ENCODE peak calls at places on chromosomes 11 and 22, in five cellular contexts. V is hepatocyte, G is IMR-90, I is neural progenitor cell, F is neural crest cell. O is an unnamed sample.

GRCh38 chr11:37502202-37502601 is 904.2 kb upstream of the RAG2 start:
- DNase-seq in I (no peak), G (peak), F (no peak), V (no peak), O (no peak)

GRCh38 chr11:17607083-17607429 is 60.0 kb downstream of the OTOG start:
- DNase-seq in G (no peak), F (no peak), I (no peak), V (no peak), O (no peak)

GRCh38 chr11:2517386-2518064 is 72.7 kb downstream of the KCNQ1 start:
- DNase-seq in G (no peak), F (no peak), I (peak), V (no peak), O (peak)

GRCh38 chr11:113202431-113202830 is 112.0 kb upstream of the TTC12 start:
- DNase-seq in V (no peak), G (no peak), I (no peak), F (no peak), O (no peak)

GRCh38 chr22:24247011-24247507 is 2.2 kb upstream of the GGT5 start:
- DNase-seq in I (no peak), V (no peak), G (peak), F (no peak), O (no peak)

GRCh38 chr22:20298803-20299735 is 20.8 kb downstream of the DGCR6L start:
- DNase-seq in V (peak), I (peak), F (peak), G (peak), O (peak)

GRCh38 chr11:101034076-101034475 is 95.5 kb downstream of the PGR start:
- DNase-seq in F (no peak), I (peak), V (no peak), G (no peak), O (no peak)

GRCh38 chr11:8720868-8721739 is 38.5 kb downstream of the RPL27A start:
- DNase-seq in G (no peak), I (peak), F (no peak), V (peak), O (no peak)

GRCh38 chr22:20523118-20523983 is 15.9 kb downstream of the MED15 start:
- DNase-seq in F (no peak), I (no peak), G (peak), V (no peak), O (no peak)

GRCh38 chr22:28375761-28376534 is 303.7 kb downstream of the TTC28 start:
- DNase-seq in G (peak), V (no peak), F (no peak), I (no peak), O (no peak)

GRCh38 chr11:64763804-64764611 is 4.2 kb upstream of the PYGM start:
- DNase-seq in G (no peak), F (no peak), V (no peak), I (peak), O (peak)

GRCh38 chr11:47124675-47125074 is 52.0 kb downstream of the ARFGAP2 start:
- DNase-seq in G (no peak), V (no peak), I (no peak), F (no peak), O (no peak)

GRCh38 chr22:20959578-20960461 is 7.2 kb upstream of the AIFM3 start:
- DNase-seq in F (no peak), I (no peak), G (no peak), V (no peak), O (no peak)

GRCh38 chr22:26215766-26216165 is 46.5 kb downstream of the SEZ6L start:
- DNase-seq in F (no peak), I (no peak), G (no peak), V (no peak), O (no peak)

GRCh38 chr11:57645716-57646085 is 4.0 kb downstream of the YPEL4 start:
- DNase-seq in V (no peak), I (no peak), G (no peak), F (no peak), O (no peak)

GRCh38 chr22:39457546-39458442 is 982 bp downstream of the MGAT3 start:
- DNase-seq in V (no peak), F (no peak), I (peak), G (no peak), O (no peak)

GRCh38 chr22:39175127-39176066 is 22.9 kb upstream of the CBX7 start:
- DNase-seq in G (no peak), I (no peak), V (no peak), F (no peak), O (no peak)

GRCh38 chr11:30326911-30327310 is 4.0 kb downstream of the ARL14EP start:
- DNase-seq in G (no peak), F (no peak), I (no peak), V (no peak), O (no peak)

GRCh38 chr11:63892233-63892632 is 24.7 kb downstream of the RCOR2 start:
- DNase-seq in F (no peak), I (peak), V (peak), G (peak), O (no peak)

GRCh38 chr11:10982695-10983492 is 125.0 kb upstream of the ZBED5 start:
- DNase-seq in I (no peak), V (no peak), F (no peak), G (no peak), O (no peak)

GRCh38 chr11:128501008-128501407 is 86.3 kb downstream of the ETS1 start:
- DNase-seq in G (no peak), V (no peak), I (no peak), F (no peak), O (no peak)

GRCh38 chr11:47201015-47201414 is 13.8 kb upstream of the DDB2 start:
- DNase-seq in V (no peak), I (no peak), G (no peak), F (no peak), O (no peak)

GRCh38 chr11:67351275-67352005 is 1.9 kb downstream of the POLD4 start:
- DNase-seq in I (peak), V (peak), F (peak), G (peak), O (peak)

GRCh38 chr22:35783943-35784614 is 66.4 kb downstream of the APOL5 start:
- DNase-seq in V (no peak), F (no peak), G (no peak), I (no peak), O (no peak)

GRCh38 chr11:116062129-116062525 is 557.9 kb upstream of the CADM1 start:
- DNase-seq in I (no peak), V (peak), G (no peak), F (no peak), O (no peak)

GRCh38 chr11:73269353-73270088 is 2.6 kb upstream of the P2RY6 start:
- DNase-seq in V (peak), I (no peak), G (no peak), F (no peak), O (no peak)

GRCh38 chr22:27994481-27995331 is 75.7 kb upstream of the PITPNB start:
- DNase-seq in G (no peak), V (no peak), F (no peak), I (no peak), O (peak)

GRCh38 chr11:111624602-111625001 is 22.4 kb downstream of the SIK2 start:
- DNase-seq in G (peak), V (peak), F (no peak), I (no peak), O (no peak)

GRCh38 chr22:35627267-35628041 is 10.3 kb upstream of the MB start:
- DNase-seq in G (peak), I (peak), F (no peak), V (peak), O (peak)

GRCh38 chr11:32348502-32348901 is 86.8 kb downstream of the WT1 start:
- DNase-seq in F (no peak), G (no peak), I (no peak), V (no peak), O (no peak)

GRCh38 chr11:48095779-48096470 is 115.6 kb downstream of the PTPRJ start:
- DNase-seq in V (no peak), F (no peak), G (no peak), I (no peak), O (no peak)

GRCh38 chr11:131504199-131504949 is 134.0 kb downstream of the NTM start:
- DNase-seq in I (peak), G (no peak), V (peak), F (peak), O (no peak)

GRCh38 chr11:26121466-26121865 is 210.5 kb upstream of the ANO3 start:
- DNase-seq in G (no peak), V (no peak), F (no peak), I (no peak), O (no peak)

GRCh38 chr22:21948390-21948789 is 4.3 kb downstream of the PPM1F start:
- DNase-seq in I (no peak), F (no peak), G (no peak), V (no peak), O (no peak)

GRCh38 chr11:114237321-114238280 is 58.6 kb upstream of the NNMT start:
- DNase-seq in I (no peak), G (peak), V (no peak), F (no peak), O (no peak)

GRCh38 chr11:128764617-128765095 is 70.8 kb downstream of the FLI1 start:
- DNase-seq in I (peak), V (no peak), G (no peak), F (no peak), O (no peak)

GRCh38 chr11:3159296-3160190 is 5.6 kb downstream of the OSBPL5 start:
- DNase-seq in V (peak), G (no peak), I (peak), F (no peak), O (no peak)

GRCh38 chr11:63837719-63838118 is 1.2 kb upstream of the MARK2 start:
- DNase-seq in F (no peak), G (no peak), V (no peak), I (no peak), O (no peak)

GRCh38 chr11:134562176-134562575 is 150.1 kb upstream of the B3GAT1 start:
- DNase-seq in I (no peak), F (no peak), V (no peak), G (no peak), O (no peak)

GRCh38 chr22:46917702-46918101 is 155.3 kb downstream of the TBC1D22A start:
- DNase-seq in V (no peak), F (no peak), I (no peak), G (no peak), O (no peak)

DNA sequence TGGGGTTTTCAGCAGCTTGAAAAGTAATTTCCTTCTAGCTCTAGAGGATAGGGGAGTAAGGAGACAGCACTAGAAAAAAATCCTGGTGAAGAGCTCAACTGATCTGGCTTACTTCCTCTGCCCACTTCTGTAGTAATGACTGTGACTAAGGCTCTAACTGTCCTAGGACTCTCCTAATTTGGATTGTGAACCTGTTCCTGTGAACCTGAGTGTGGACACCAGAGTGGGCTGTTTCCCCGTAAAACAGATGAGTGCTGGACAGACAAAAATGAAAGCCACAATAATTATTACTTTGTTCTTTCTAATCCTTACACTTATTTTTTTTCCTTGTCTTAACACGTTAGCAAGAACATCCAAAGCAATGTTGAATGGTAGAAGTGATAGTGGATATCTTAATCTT is 154.1 kb downstream of the AASDHPPT start:
- DNase-seq in F (no peak), V (peak), I (peak), G (peak), O (no peak)
- TF ChIP-seq CTCF in F (peak), V (peak), I (peak), G (peak), O (no peak)

GRCh38 chr11:75768112-75768908 is at the start of gene DGAT2:
- DNase-seq in F (peak), G (peak), V (peak), I (peak), O (peak)
- TF ChIP-seq CTCF in F (peak), G (peak), V (peak), I (peak), O (no peak)

GRCh38 chr11:69598147-69598546 is 42.8 kb upstream of the CCND1 start:
- DNase-seq in F (no peak), G (no peak), I (no peak), V (no peak), O (no peak)
- TF ChIP-seq CTCF in F (no peak), G (no peak), I (no peak), V (peak), O (no peak)

DNA sequence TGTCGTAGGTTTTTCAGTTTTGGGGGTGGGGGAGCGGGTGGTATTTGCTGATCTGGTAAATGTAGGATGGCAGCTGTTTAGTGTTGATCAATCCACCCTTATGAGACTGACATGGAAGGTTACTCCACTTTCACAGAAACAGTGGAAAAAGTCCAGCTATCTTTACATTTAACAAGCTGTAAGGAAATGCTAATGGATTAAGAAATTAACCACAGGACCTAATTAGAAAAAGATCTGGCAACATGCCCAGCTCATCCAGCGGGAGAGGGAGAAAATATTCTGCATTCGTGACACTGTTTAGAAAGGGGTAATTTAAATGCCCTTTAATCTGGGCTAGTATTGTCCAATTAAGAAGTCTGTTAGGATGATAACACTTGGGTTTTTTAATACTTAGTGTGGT is 89.5 kb downstream of the PACS1 start:
- DNase-seq in I (no peak), V (no peak), F (no peak), G (no peak), O (no peak)
- TF ChIP-seq CTCF in I (no peak), V (no peak), F (no peak), G (no peak), O (no peak)

DNA sequence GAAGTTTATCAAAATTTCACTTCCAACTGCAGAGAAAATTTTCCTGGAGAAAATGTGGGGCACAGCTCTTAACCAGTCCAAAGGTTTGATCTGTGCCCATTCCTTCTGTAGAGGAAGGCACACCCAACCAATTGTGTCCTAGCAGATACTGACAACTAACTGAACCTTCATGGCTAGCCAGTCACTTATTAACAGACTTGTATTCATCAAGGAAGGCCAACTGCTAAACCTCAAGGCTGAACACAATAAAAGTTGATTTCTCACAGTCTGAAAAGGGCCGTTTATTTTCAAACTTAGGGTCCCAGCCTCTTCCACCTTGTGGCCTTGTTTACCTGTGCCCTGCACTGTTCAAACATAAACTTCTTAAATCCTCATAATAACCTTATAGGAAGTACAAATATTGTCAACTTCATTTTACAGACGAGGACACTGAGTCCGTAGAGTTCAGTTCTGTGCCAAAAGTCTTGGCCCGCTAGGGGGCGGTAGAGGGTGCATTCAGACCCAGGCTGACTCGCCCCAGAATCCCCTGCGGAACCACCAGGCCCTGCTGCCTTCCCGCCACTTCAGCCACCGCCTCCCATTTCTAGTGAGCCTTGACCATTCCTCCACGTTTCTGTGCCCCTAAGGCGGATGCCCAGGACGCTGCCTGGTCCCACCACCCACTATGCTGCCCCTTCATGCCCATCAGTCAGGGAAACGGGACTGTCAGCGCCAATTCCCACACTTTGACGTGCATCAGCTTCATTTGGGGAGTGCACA is 19.3 kb downstream of the SYT13 start:
- DNase-seq in F (peak), V (peak), I (peak), G (no peak), O (no peak)
- TF ChIP-seq CTCF in F (peak), V (peak), I (peak), G (peak), O (no peak)

DNA sequence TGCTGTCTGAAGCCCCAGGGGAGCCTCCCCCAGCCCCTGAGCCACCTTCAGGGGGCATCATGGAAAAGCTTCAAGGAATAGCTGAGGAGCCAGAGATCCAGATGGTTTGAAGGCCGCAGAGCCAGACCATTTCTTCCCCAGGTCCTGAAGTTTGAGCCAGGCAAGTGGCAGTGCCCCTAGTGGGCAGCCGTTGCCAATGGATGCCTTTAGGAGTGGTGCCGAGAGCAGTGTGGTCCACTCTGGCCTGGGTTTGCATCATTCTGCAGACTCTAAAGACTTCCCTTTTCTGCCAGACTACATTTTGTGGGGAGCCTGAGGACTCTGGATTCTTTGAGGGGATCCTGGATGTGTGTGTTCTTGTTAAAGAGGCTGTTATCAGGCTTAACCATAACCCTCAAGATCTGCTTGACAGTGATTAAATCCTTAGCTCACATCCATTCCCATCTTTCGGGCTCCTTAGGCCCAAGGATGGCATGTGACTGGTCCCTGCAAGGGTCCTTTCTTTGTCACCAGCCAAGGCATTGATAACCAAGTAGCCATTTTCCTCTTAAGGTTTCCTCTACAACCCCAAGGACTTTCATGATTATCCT is 13.1 kb downstream of the HINFP start:
- DNase-seq in V (no peak), G (no peak), F (no peak), I (peak), O (no peak)
- TF ChIP-seq CTCF in V (peak), G (peak), F (peak), I (peak), O (peak)

GRCh38 chr11:12087075-12087775 is 23.2 kb upstream of the MICAL2 start:
- DNase-seq in V (no peak), F (no peak), G (peak), I (no peak), O (peak)
- TF ChIP-seq CTCF in V (no peak), F (peak), G (peak), I (no peak), O (no peak)

GRCh38 chr11:29272019-29272654 is 744.7 kb downstream of the KCNA4 start:
- DNase-seq in V (no peak), I (no peak), G (peak), F (no peak), O (no peak)
- TF ChIP-seq CTCF in V (peak), I (peak), G (peak), F (peak), O (no peak)

GRCh38 chr11:124597661-124598060 is 13.6 kb upstream of the PANX3 start:
- DNase-seq in F (no peak), I (no peak), G (no peak), V (no peak), O (no peak)
- TF ChIP-seq CTCF in F (no peak), I (no peak), G (no peak), V (no peak), O (no peak)

DNA sequence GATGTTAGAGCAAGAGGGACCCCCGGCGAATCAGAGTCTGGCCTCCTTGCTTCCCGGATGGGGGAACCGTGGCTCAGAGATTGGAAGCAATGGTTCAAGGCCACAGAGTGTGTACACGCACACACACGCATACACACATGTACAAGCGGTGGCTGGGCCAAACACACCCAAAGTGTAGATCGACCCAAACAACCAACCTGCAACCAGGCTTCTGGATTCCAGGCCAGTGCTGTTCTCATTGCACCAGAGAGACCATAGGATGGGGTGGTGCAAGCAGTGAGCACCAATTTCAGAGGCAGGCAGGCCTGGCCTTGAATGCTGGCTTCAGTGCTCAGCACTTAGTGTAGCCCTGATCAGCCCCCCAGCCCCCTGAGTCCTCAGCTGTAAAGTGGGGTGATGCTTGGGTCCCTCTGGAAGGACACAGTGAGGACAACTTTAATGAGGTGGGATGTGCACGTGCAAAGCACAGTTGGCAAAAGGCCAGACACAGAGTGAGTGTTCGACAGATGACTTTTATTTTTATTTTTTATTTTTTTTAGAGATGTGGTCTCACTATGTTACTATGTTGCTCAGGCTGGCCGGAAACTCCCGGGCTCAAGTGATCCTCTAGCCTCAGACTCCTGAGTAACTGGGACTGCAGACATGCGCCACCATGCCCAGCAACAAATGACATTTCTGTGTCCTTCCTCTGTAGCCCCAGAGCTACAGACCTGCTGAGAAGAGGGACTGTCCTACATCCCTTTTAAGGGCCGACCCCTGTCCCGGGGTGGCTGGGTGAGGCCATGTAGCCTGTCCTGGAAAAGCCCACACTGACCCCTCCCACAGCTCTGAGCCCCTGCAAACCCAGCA is 7.1 kb upstream of the C11orf96 start:
- DNase-seq in G (no peak), I (no peak), F (no peak), V (no peak), O (no peak)
- TF ChIP-seq CTCF in G (no peak), I (no peak), F (no peak), V (no peak), O (no peak)